ENCODE peak calls at places on chromosome 20, in six cellular contexts. One of them, this sample, is unnamed. For H3K4me1, the result is how much of the 10 kb centered on the place peaks cover.

GRCh38 chr20:61680096-61680495 is 385.6 kb downstream of the TAF4 start:
- DNase-seq in stomach: no peak
- DNase-seq in naive thymus-derived CD4-positive, alpha-beta T cell: no peak
- DNase-seq in GM23248: no peak
- DNase-seq in mesenchymal stem cell: no peak
- DNase-seq in breast epithelium: no peak
- DNase-seq in this sample: no peak

GRCh38 chr20:37295001-37295400 is 5.5 kb downstream of the MANBAL start:
- DNase-seq in stomach: no peak
- DNase-seq in breast epithelium: no peak
- DNase-seq in GM23248: peak
- DNase-seq in naive thymus-derived CD4-positive, alpha-beta T cell: no peak
- DNase-seq in mesenchymal stem cell: peak
- DNase-seq in this sample: no peak

GRCh38 chr20:16922834-16923233 is 174.7 kb downstream of the OTOR start:
- DNase-seq in stomach: no peak
- DNase-seq in GM23248: peak
- DNase-seq in mesenchymal stem cell: peak
- DNase-seq in naive thymus-derived CD4-positive, alpha-beta T cell: no peak
- DNase-seq in breast epithelium: no peak
- DNase-seq in this sample: no peak

GRCh38 chr20:24605937-24606455 is 136.6 kb downstream of the SYNDIG1 start:
- DNase-seq in GM23248: no peak
- DNase-seq in stomach: no peak
- DNase-seq in breast epithelium: no peak
- DNase-seq in naive thymus-derived CD4-positive, alpha-beta T cell: no peak
- DNase-seq in mesenchymal stem cell: no peak
- DNase-seq in this sample: no peak

GRCh38 chr20:34240698-34241615 is at the start of gene ASIP:
- DNase-seq in mesenchymal stem cell: no peak
- DNase-seq in breast epithelium: no peak
- DNase-seq in stomach: no peak
- DNase-seq in GM23248: no peak
- DNase-seq in naive thymus-derived CD4-positive, alpha-beta T cell: peak
- DNase-seq in this sample: no peak

GRCh38 chr20:47973519-47974233 is 188.4 kb upstream of the SULF2 start:
- DNase-seq in breast epithelium: no peak
- DNase-seq in stomach: no peak
- DNase-seq in GM23248: no peak
- DNase-seq in naive thymus-derived CD4-positive, alpha-beta T cell: no peak
- DNase-seq in mesenchymal stem cell: no peak
- DNase-seq in this sample: no peak

GRCh38 chr20:36408219-36408618 is 102.1 kb downstream of the DLGAP4 start:
- DNase-seq in naive thymus-derived CD4-positive, alpha-beta T cell: no peak
- DNase-seq in mesenchymal stem cell: no peak
- DNase-seq in stomach: peak
- DNase-seq in GM23248: peak
- DNase-seq in breast epithelium: no peak
- DNase-seq in this sample: peak

GRCh38 chr20:9353916-9354276 is 160.5 kb upstream of the LAMP5 start:
- DNase-seq in mesenchymal stem cell: peak
- DNase-seq in naive thymus-derived CD4-positive, alpha-beta T cell: no peak
- DNase-seq in stomach: no peak
- DNase-seq in breast epithelium: no peak
- DNase-seq in GM23248: peak
- DNase-seq in this sample: no peak

GRCh38 chr20:37528442-37529213 is 952 bp upstream of the BLCAP start:
- DNase-seq in naive thymus-derived CD4-positive, alpha-beta T cell: no peak
- DNase-seq in mesenchymal stem cell: no peak
- DNase-seq in stomach: no peak
- DNase-seq in GM23248: peak
- DNase-seq in breast epithelium: no peak
- DNase-seq in this sample: no peak

GRCh38 chr20:36532388-36532787 is 8.9 kb upstream of the MYL9 start:
- DNase-seq in breast epithelium: no peak
- DNase-seq in stomach: no peak
- DNase-seq in mesenchymal stem cell: no peak
- DNase-seq in GM23248: no peak
- DNase-seq in naive thymus-derived CD4-positive, alpha-beta T cell: no peak
- DNase-seq in this sample: no peak

GRCh38 chr20:25053207-25054132 is 4.5 kb downstream of the ACSS1 start:
- DNase-seq in stomach: peak
- DNase-seq in mesenchymal stem cell: no peak
- DNase-seq in naive thymus-derived CD4-positive, alpha-beta T cell: no peak
- DNase-seq in GM23248: peak
- DNase-seq in breast epithelium: no peak
- DNase-seq in this sample: no peak

GRCh38 chr20:37986873-37987601 is 46.2 kb downstream of the TTI1 start:
- DNase-seq in naive thymus-derived CD4-positive, alpha-beta T cell: no peak
- DNase-seq in stomach: peak
- DNase-seq in GM23248: peak
- DNase-seq in breast epithelium: peak
- DNase-seq in mesenchymal stem cell: no peak
- DNase-seq in this sample: no peak

GRCh38 chr20:34300809-34301586 is 2.2 kb downstream of the AHCY start:
- DNase-seq in stomach: no peak
- DNase-seq in naive thymus-derived CD4-positive, alpha-beta T cell: no peak
- DNase-seq in breast epithelium: no peak
- DNase-seq in GM23248: peak
- DNase-seq in mesenchymal stem cell: peak
- DNase-seq in this sample: no peak

GRCh38 chr20:7851031-7851490 is 89.2 kb downstream of the HAO1 start:
- DNase-seq in stomach: no peak
- DNase-seq in naive thymus-derived CD4-positive, alpha-beta T cell: no peak
- DNase-seq in mesenchymal stem cell: no peak
- DNase-seq in breast epithelium: no peak
- DNase-seq in GM23248: peak
- DNase-seq in this sample: no peak

GRCh38 chr20:25324412-25324811 is 66.2 kb downstream of the ABHD12 start:
- DNase-seq in stomach: no peak
- DNase-seq in GM23248: no peak
- DNase-seq in naive thymus-derived CD4-positive, alpha-beta T cell: no peak
- DNase-seq in breast epithelium: no peak
- DNase-seq in mesenchymal stem cell: no peak
- DNase-seq in this sample: no peak

GRCh38 chr20:17859002-17859615 is 109.5 kb downstream of the SNX5 start:
- DNase-seq in GM23248: no peak
- DNase-seq in naive thymus-derived CD4-positive, alpha-beta T cell: no peak
- DNase-seq in breast epithelium: no peak
- DNase-seq in stomach: peak
- DNase-seq in mesenchymal stem cell: no peak
- DNase-seq in this sample: no peak

GRCh38 chr20:708956-709355 is 33.4 kb upstream of the SCRT2 start:
- DNase-seq in breast epithelium: no peak
- DNase-seq in naive thymus-derived CD4-positive, alpha-beta T cell: no peak
- DNase-seq in mesenchymal stem cell: no peak
- DNase-seq in GM23248: no peak
- DNase-seq in stomach: no peak
- DNase-seq in this sample: no peak

GRCh38 chr20:45822863-45823262 is 4.2 kb downstream of the TNNC2 start:
- DNase-seq in mesenchymal stem cell: peak
- DNase-seq in naive thymus-derived CD4-positive, alpha-beta T cell: no peak
- DNase-seq in breast epithelium: peak
- DNase-seq in stomach: peak
- DNase-seq in GM23248: peak
- DNase-seq in this sample: peak

GRCh38 chr20:18504479-18505060 is 3.2 kb upstream of the SEC23B start:
- DNase-seq in naive thymus-derived CD4-positive, alpha-beta T cell: no peak
- DNase-seq in mesenchymal stem cell: no peak
- DNase-seq in stomach: no peak
- DNase-seq in GM23248: peak
- DNase-seq in breast epithelium: peak
- DNase-seq in this sample: peak

GRCh38 chr20:24987873-24988835 is 4.4 kb downstream of the APMAP start:
- DNase-seq in mesenchymal stem cell: no peak
- DNase-seq in stomach: peak
- DNase-seq in breast epithelium: no peak
- DNase-seq in GM23248: no peak
- DNase-seq in naive thymus-derived CD4-positive, alpha-beta T cell: no peak
- DNase-seq in this sample: peak

GRCh38 chr20:13105071-13105470 is 96.3 kb downstream of the SPTLC3 start:
- DNase-seq in naive thymus-derived CD4-positive, alpha-beta T cell: no peak
- DNase-seq in GM23248: no peak
- DNase-seq in breast epithelium: no peak
- DNase-seq in stomach: no peak
- DNase-seq in mesenchymal stem cell: no peak
- DNase-seq in this sample: no peak

GRCh38 chr20:53829086-53829703 is 235.6 kb upstream of the ZNF217 start:
- DNase-seq in stomach: no peak
- DNase-seq in mesenchymal stem cell: peak
- DNase-seq in GM23248: peak
- DNase-seq in naive thymus-derived CD4-positive, alpha-beta T cell: no peak
- DNase-seq in breast epithelium: no peak
- DNase-seq in this sample: no peak

GRCh38 chr20:60579941-60580515 is 621.8 kb downstream of the CDH26 start:
- DNase-seq in stomach: no peak
- DNase-seq in breast epithelium: no peak
- DNase-seq in mesenchymal stem cell: no peak
- DNase-seq in GM23248: no peak
- DNase-seq in naive thymus-derived CD4-positive, alpha-beta T cell: no peak
- DNase-seq in this sample: no peak

GRCh38 chr20:29876911-29877285 is 1380.6 kb upstream of the DEFB115 start:
- DNase-seq in stomach: no peak
- DNase-seq in naive thymus-derived CD4-positive, alpha-beta T cell: no peak
- DNase-seq in mesenchymal stem cell: no peak
- DNase-seq in breast epithelium: peak
- DNase-seq in GM23248: no peak
- DNase-seq in this sample: no peak

GRCh38 chr20:45049904-45050471 is 50.9 kb downstream of the KCNS1 start:
- DNase-seq in breast epithelium: no peak
- DNase-seq in mesenchymal stem cell: no peak
- DNase-seq in naive thymus-derived CD4-positive, alpha-beta T cell: no peak
- DNase-seq in GM23248: no peak
- DNase-seq in stomach: no peak
- DNase-seq in this sample: no peak

GRCh38 chr20:33463332-33464101 is 20.0 kb upstream of the SNTA1 start:
- DNase-seq in GM23248: no peak
- DNase-seq in naive thymus-derived CD4-positive, alpha-beta T cell: no peak
- DNase-seq in mesenchymal stem cell: no peak
- DNase-seq in stomach: no peak
- DNase-seq in breast epithelium: no peak
- DNase-seq in this sample: no peak

GRCh38 chr20:38220587-38220986 is 39.9 kb downstream of the KIAA1755 start:
- DNase-seq in GM23248: no peak
- DNase-seq in naive thymus-derived CD4-positive, alpha-beta T cell: no peak
- DNase-seq in mesenchymal stem cell: no peak
- DNase-seq in breast epithelium: no peak
- DNase-seq in stomach: no peak
- DNase-seq in this sample: no peak

GRCh38 chr20:37680420-37680819 is 13.4 kb upstream of the CTNNBL1 start:
- DNase-seq in mesenchymal stem cell: peak
- DNase-seq in stomach: no peak
- DNase-seq in GM23248: peak
- DNase-seq in breast epithelium: no peak
- DNase-seq in naive thymus-derived CD4-positive, alpha-beta T cell: no peak
- DNase-seq in this sample: no peak

GRCh38 chr20:25077610-25078169 is 4.3 kb downstream of the VSX1 start:
- DNase-seq in stomach: peak
- DNase-seq in GM23248: peak
- DNase-seq in breast epithelium: no peak
- DNase-seq in naive thymus-derived CD4-positive, alpha-beta T cell: no peak
- DNase-seq in mesenchymal stem cell: peak
- DNase-seq in this sample: no peak

GRCh38 chr20:52859156-52859887 is 112.8 kb upstream of the TSHZ2 start:
- DNase-seq in breast epithelium: no peak
- DNase-seq in GM23248: peak
- DNase-seq in stomach: peak
- DNase-seq in mesenchymal stem cell: peak
- DNase-seq in naive thymus-derived CD4-positive, alpha-beta T cell: no peak
- DNase-seq in this sample: no peak

GRCh38 chr20:5786930-5787826 is 37.0 kb downstream of the SHLD1 start:
- DNase-seq in stomach: no peak
- DNase-seq in mesenchymal stem cell: peak
- DNase-seq in breast epithelium: no peak
- DNase-seq in naive thymus-derived CD4-positive, alpha-beta T cell: no peak
- DNase-seq in GM23248: peak
- DNase-seq in this sample: no peak

GRCh38 chr20:63469713-63470101 is 2.7 kb downstream of the KCNQ2 start:
- DNase-seq in breast epithelium: no peak
- DNase-seq in mesenchymal stem cell: no peak
- DNase-seq in GM23248: no peak
- DNase-seq in stomach: no peak
- DNase-seq in naive thymus-derived CD4-positive, alpha-beta T cell: no peak
- DNase-seq in this sample: no peak
- H3K4me1 ChIP-seq in breast epithelium: under half
- H3K4me1 ChIP-seq in mesenchymal stem cell: under half
- H3K4me1 ChIP-seq in GM23248: under half
- H3K4me1 ChIP-seq in stomach: under half
- H3K4me1 ChIP-seq in naive thymus-derived CD4-positive, alpha-beta T cell: under half
- H3K4me1 ChIP-seq in this sample: under half

DNA sequence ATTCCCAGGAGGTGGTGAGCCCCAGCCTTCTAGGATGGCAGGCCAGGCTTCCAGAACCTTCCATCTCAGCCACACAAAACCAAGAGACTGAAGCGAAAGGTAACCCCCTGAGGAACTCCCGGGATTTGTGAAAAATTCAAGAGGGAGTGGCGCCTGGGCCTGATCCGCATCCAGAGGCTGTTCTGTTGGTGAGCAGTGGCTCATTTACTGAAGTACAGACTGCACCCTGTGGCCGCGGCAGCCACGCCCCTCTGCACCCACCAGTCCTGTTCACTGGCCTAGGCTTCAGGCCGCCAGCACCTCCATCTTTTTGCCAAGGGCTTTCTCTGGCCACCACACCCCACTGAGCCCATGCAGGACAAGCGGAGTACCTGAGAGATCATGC is 79.1 kb upstream of the PTPN1 start:
- DNase-seq in mesenchymal stem cell: no peak
- DNase-seq in GM23248: no peak
- DNase-seq in stomach: no peak
- DNase-seq in naive thymus-derived CD4-positive, alpha-beta T cell: no peak
- DNase-seq in breast epithelium: no peak
- DNase-seq in this sample: no peak
- H3K4me1 ChIP-seq in mesenchymal stem cell: under half
- H3K4me1 ChIP-seq in GM23248: under half
- H3K4me1 ChIP-seq in stomach: under half
- H3K4me1 ChIP-seq in naive thymus-derived CD4-positive, alpha-beta T cell: under half
- H3K4me1 ChIP-seq in breast epithelium: under half
- H3K4me1 ChIP-seq in this sample: under half

GRCh38 chr20:22060610-22061009 is 355.1 kb downstream of the PAX1 start:
- DNase-seq in naive thymus-derived CD4-positive, alpha-beta T cell: no peak
- DNase-seq in GM23248: no peak
- DNase-seq in stomach: no peak
- DNase-seq in mesenchymal stem cell: no peak
- DNase-seq in breast epithelium: no peak
- DNase-seq in this sample: no peak
- H3K4me1 ChIP-seq in naive thymus-derived CD4-positive, alpha-beta T cell: under half
- H3K4me1 ChIP-seq in GM23248: under half
- H3K4me1 ChIP-seq in stomach: under half
- H3K4me1 ChIP-seq in mesenchymal stem cell: under half
- H3K4me1 ChIP-seq in breast epithelium: under half
- H3K4me1 ChIP-seq in this sample: under half

DNA sequence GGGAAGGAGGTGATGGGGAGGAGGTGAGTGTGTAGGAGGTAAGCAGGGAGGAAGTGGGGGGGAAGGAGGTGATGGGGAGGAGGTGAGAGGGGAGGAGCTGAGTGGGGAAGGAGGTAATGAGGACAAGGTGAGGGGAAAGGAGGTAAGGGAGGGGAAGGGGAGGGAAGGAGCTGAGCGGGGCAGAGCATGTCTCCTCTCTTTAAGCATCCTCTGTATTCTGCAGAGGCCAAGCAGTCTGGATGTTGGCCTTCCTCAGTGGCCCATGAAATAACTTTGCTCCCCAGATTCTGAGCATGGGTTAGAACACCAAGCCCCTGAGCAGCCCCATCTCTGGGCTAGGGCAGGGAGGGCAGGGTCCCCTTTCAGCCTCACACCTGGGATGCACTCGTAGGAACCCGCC is 84.6 kb downstream of the EDN3 start:
- DNase-seq in breast epithelium: no peak
- DNase-seq in mesenchymal stem cell: no peak
- DNase-seq in naive thymus-derived CD4-positive, alpha-beta T cell: no peak
- DNase-seq in GM23248: no peak
- DNase-seq in stomach: no peak
- DNase-seq in this sample: no peak
- H3K4me1 ChIP-seq in breast epithelium: under half
- H3K4me1 ChIP-seq in mesenchymal stem cell: under half
- H3K4me1 ChIP-seq in naive thymus-derived CD4-positive, alpha-beta T cell: under half
- H3K4me1 ChIP-seq in GM23248: under half
- H3K4me1 ChIP-seq in stomach: under half
- H3K4me1 ChIP-seq in this sample: under half